ENCODE peak calls at places on chromosomes 11 and 22, in four cellular contexts. W is testis, G is ovary, K is psoas muscle. Y is an unnamed sample.

GRCh38 chr11:110251837-110252236 is 44.6 kb downstream of the RDX start:
- DNase-seq in W (no peak), G (no peak), K (no peak), Y (no peak)

GRCh38 chr11:19242184-19242932 is 1.6 kb upstream of the E2F8 start:
- DNase-seq in W (no peak), G (no peak), K (peak; percentile 50), Y (no peak)

GRCh38 chr11:62449451-62449851 is 30.6 kb downstream of the SCGB1A1 start:
- DNase-seq in W (no peak), G (no peak), K (no peak), Y (no peak)

GRCh38 chr11:133052537-133052936 is 479.8 kb downstream of the OPCML start:
- DNase-seq in W (no peak), G (no peak), K (no peak), Y (no peak)

GRCh38 chr11:95084509-95084908 is 5.1 kb upstream of the ENDOD1 start:
- DNase-seq in W (no peak), G (no peak), K (no peak), Y (no peak)

GRCh38 chr11:16280256-16280682 is 76.1 kb downstream of the SOX6 start:
- DNase-seq in W (no peak), G (no peak), K (peak; percentile 58), Y (no peak)

GRCh38 chr22:47460870-47461269 is 698.4 kb downstream of the TBC1D22A start:
- DNase-seq in W (no peak), G (no peak), K (no peak), Y (no peak)

GRCh38 chr11:45803981-45804805 is 756 bp upstream of the SLC35C1 start:
- DNase-seq in W (peak; percentile 80), G (peak; percentile 83), K (peak; percentile 90), Y (peak; percentile 34)

GRCh38 chr11:103295704-103296103 is 186.5 kb downstream of the DYNC2H1 start:
- DNase-seq in W (no peak), G (no peak), K (no peak), Y (no peak)

GRCh38 chr11:128692750-128693578 is 908 bp upstream of the FLI1 start:
- DNase-seq in W (no peak), G (no peak), K (peak; percentile 66), Y (no peak)

GRCh38 chr11:91366186-91366585 is 858.4 kb upstream of the FAT3 start:
- DNase-seq in W (no peak), G (no peak), K (no peak), Y (no peak)

GRCh38 chr11:70423523-70424505 is 25.5 kb downstream of the CTTN start:
- DNase-seq in W (no peak), G (no peak), K (no peak), Y (no peak)

GRCh38 chr11:107397357-107397756 is 60.3 kb downstream of the CWF19L2 start:
- DNase-seq in W (no peak), G (no peak), K (no peak), Y (no peak)

GRCh38 chr11:83852775-83853442 is 566.7 kb upstream of the CCDC90B start:
- DNase-seq in W (no peak), G (no peak), K (no peak), Y (no peak)

GRCh38 chr11:121414141-121414918 is 37.8 kb upstream of the SORL1 start:
- DNase-seq in W (no peak), G (no peak), K (no peak), Y (no peak)
- H3K4me1 ChIP-seq in W (peaks cover 9% of the 10 kb centered on the region), G (peaks cover 6% of the 10 kb centered on the region), K (no peaks in the 10 kb centered on the region), Y (no peaks in the 10 kb centered on the region)

GRCh38 chr11:57456960-57457642 is 3.2 kb upstream of the RTN4RL2 start:
- DNase-seq in W (peak; percentile 95), G (peak; percentile 92), K (peak; percentile 95), Y (peak; percentile 50)
- H3K27me3 ChIP-seq in W (no peaks in the 10 kb centered on the region), G (peaks cover 6% of the 10 kb centered on the region), K (no peaks in the 10 kb centered on the region), Y (peaks cover 28% of the 10 kb centered on the region)

DNA sequence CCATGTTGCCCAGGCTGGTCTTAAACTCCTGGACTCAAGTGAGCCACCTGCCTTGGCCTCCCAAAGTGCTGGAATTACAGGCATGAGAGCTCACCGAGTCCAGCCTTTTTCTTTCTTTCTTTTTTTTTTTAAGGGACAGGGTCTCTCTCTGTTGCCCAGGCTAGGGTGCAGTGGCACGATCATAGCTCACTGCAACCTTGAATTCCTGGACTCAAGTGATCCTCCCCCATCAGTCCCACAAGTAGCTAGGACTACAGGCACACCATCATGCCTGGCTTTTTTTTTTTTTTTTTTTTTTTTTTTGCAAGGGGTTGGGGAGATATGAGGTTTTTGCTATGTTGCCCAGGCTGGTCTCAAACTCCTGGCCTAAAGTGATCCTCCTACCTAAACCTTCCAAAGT is 78.5 kb downstream of the MRTFA start:
- DNase-seq in W (no peak), G (no peak), K (no peak), Y (no peak)
- H3K4me1 ChIP-seq in W (no peaks in the 10 kb centered on the region), G (peaks cover 1% of the 10 kb centered on the region), K (peaks cover 14% of the 10 kb centered on the region), Y (no peaks in the 10 kb centered on the region)

GRCh38 chr11:117424781-117425180 is 97.1 kb downstream of the CEP164 start:
- DNase-seq in W (no peak), G (no peak), K (no peak), Y (no peak)
- H3K27me3 ChIP-seq in W (no peaks in the 10 kb centered on the region), G (no peaks in the 10 kb centered on the region), K (no peaks in the 10 kb centered on the region), Y (no peaks in the 10 kb centered on the region)

GRCh38 chr11:67538823-67539505 is 15.7 kb upstream of the CABP2 start:
- DNase-seq in W (no peak), G (no peak), K (no peak), Y (no peak)
- H3K4me1 ChIP-seq in W (no peaks in the 10 kb centered on the region), G (no peaks in the 10 kb centered on the region), K (no peaks in the 10 kb centered on the region), Y (peaks cover 5% of the 10 kb centered on the region)